ENCODE peak calls at places on chromosomes 1 and 21, in four cellular contexts. One of them, this sample, is unnamed.

GRCh38 chr1:65195495-65196417 is 47.8 kb downstream of the AK4 start:
- DNase-seq in DMS153: no peak
- DNase-seq in Daoy: peak; percentile 64
- DNase-seq in caudate nucleus: no peak
- DNase-seq in this sample: no peak

GRCh38 chr1:227890451-227891222 is 57.1 kb downstream of the WNT9A start:
- DNase-seq in DMS153: no peak
- DNase-seq in Daoy: no peak
- DNase-seq in caudate nucleus: no peak
- DNase-seq in this sample: peak; percentile 17

GRCh38 chr1:215875236-215875635 is 308.1 kb downstream of the KCTD3 start:
- DNase-seq in DMS153: no peak
- DNase-seq in Daoy: no peak
- DNase-seq in caudate nucleus: no peak
- DNase-seq in this sample: no peak

GRCh38 chr1:1290238-1290731 is 10.0 kb downstream of the SCNN1D start:
- DNase-seq in DMS153: peak; percentile 58
- DNase-seq in Daoy: peak; percentile 70
- DNase-seq in caudate nucleus: no peak
- DNase-seq in this sample: peak; percentile 95

GRCh38 chr1:173213665-173214064 is 6.5 kb upstream of the TNFSF4 start:
- DNase-seq in DMS153: no peak
- DNase-seq in Daoy: no peak
- DNase-seq in caudate nucleus: no peak
- DNase-seq in this sample: no peak

GRCh38 chr1:69305621-69306020 is 262.1 kb upstream of the LRRC7 start:
- DNase-seq in DMS153: no peak
- DNase-seq in Daoy: no peak
- DNase-seq in caudate nucleus: no peak
- DNase-seq in this sample: no peak

GRCh38 chr1:183733610-183734219 is 71.2 kb upstream of the RGL1 start:
- DNase-seq in DMS153: no peak
- DNase-seq in Daoy: no peak
- DNase-seq in caudate nucleus: no peak
- DNase-seq in this sample: no peak

GRCh38 chr1:210709694-210710093 is 381.0 kb downstream of the HHAT start:
- DNase-seq in DMS153: no peak
- DNase-seq in Daoy: no peak
- DNase-seq in caudate nucleus: no peak
- DNase-seq in this sample: no peak

GRCh38 chr1:173853074-173853473 is 14.7 kb downstream of the GAS5 start:
- DNase-seq in DMS153: no peak
- DNase-seq in Daoy: peak; percentile 28
- DNase-seq in caudate nucleus: no peak
- DNase-seq in this sample: no peak

GRCh38 chr1:52925571-52926005 is 1.5 kb upstream of the SCP2 start:
- DNase-seq in DMS153: no peak
- DNase-seq in Daoy: no peak
- DNase-seq in caudate nucleus: no peak
- DNase-seq in this sample: no peak

GRCh38 chr1:229572286-229572685 is 13.8 kb upstream of the ABCB10 start:
- DNase-seq in DMS153: peak; percentile 78
- DNase-seq in Daoy: no peak
- DNase-seq in caudate nucleus: no peak
- DNase-seq in this sample: no peak

GRCh38 chr1:99527078-99527477 is 118.8 kb upstream of the PALMD start:
- DNase-seq in DMS153: no peak
- DNase-seq in Daoy: no peak
- DNase-seq in caudate nucleus: no peak
- DNase-seq in this sample: no peak

GRCh38 chr1:227944066-227944930 is 3.4 kb downstream of the WNT9A start:
- DNase-seq in DMS153: no peak
- DNase-seq in Daoy: no peak
- DNase-seq in caudate nucleus: no peak
- DNase-seq in this sample: no peak

GRCh38 chr1:86436041-86436440 is 12.1 kb downstream of the CLCA2 start:
- DNase-seq in DMS153: no peak
- DNase-seq in Daoy: no peak
- DNase-seq in caudate nucleus: no peak
- DNase-seq in this sample: no peak

GRCh38 chr1:39973503-39974135 is 18.7 kb downstream of the MFSD2A start:
- DNase-seq in DMS153: peak; percentile 79
- DNase-seq in Daoy: peak; percentile 75
- DNase-seq in caudate nucleus: peak; percentile 37
- DNase-seq in this sample: no peak

GRCh38 chr1:109040627-109041613 is 982 bp downstream of the WDR47 start:
- DNase-seq in DMS153: no peak
- DNase-seq in Daoy: peak; percentile 62
- DNase-seq in caudate nucleus: peak; percentile 26
- DNase-seq in this sample: peak; percentile 20

GRCh38 chr1:110393691-110394564 is 3.1 kb upstream of the SLC16A4 start:
- DNase-seq in DMS153: no peak
- DNase-seq in Daoy: peak; percentile 35
- DNase-seq in caudate nucleus: no peak
- DNase-seq in this sample: no peak

GRCh38 chr1:30135729-30136128 is 587.7 kb downstream of the MATN1 start:
- DNase-seq in DMS153: no peak
- DNase-seq in Daoy: peak; percentile 16
- DNase-seq in caudate nucleus: no peak
- DNase-seq in this sample: no peak

GRCh38 chr21:42248783-42249597 is 30.1 kb downstream of the ABCG1 start:
- DNase-seq in DMS153: no peak
- DNase-seq in Daoy: no peak
- DNase-seq in caudate nucleus: no peak
- DNase-seq in this sample: no peak

GRCh38 chr1:6507037-6507428 is 15.6 kb upstream of the PLEKHG5 start:
- DNase-seq in DMS153: no peak
- DNase-seq in Daoy: no peak
- DNase-seq in caudate nucleus: no peak
- DNase-seq in this sample: no peak

GRCh38 chr1:172599912-172600311 is 59.0 kb upstream of the FASLG start:
- DNase-seq in DMS153: no peak
- DNase-seq in Daoy: no peak
- DNase-seq in caudate nucleus: no peak
- DNase-seq in this sample: no peak

GRCh38 chr1:42680921-42681683 is 1.1 kb upstream of the YBX1 start:
- DNase-seq in DMS153: no peak
- DNase-seq in Daoy: peak; percentile 10
- DNase-seq in caudate nucleus: peak; percentile 17
- DNase-seq in this sample: no peak

GRCh38 chr1:179809506-179810366 is 66.6 kb downstream of the FAM163A start:
- DNase-seq in DMS153: peak; percentile 62
- DNase-seq in Daoy: peak; percentile 79
- DNase-seq in caudate nucleus: peak; percentile 19
- DNase-seq in this sample: peak; percentile 69

GRCh38 chr1:22738522-22738921 is 27.9 kb downstream of the EPHB2 start:
- DNase-seq in DMS153: no peak
- DNase-seq in Daoy: no peak
- DNase-seq in caudate nucleus: no peak
- DNase-seq in this sample: no peak

GRCh38 chr1:47187926-47188250 is 1.9 kb downstream of the PDZK1IP1 start:
- DNase-seq in DMS153: no peak
- DNase-seq in Daoy: no peak
- DNase-seq in caudate nucleus: no peak
- DNase-seq in this sample: no peak

GRCh38 chr1:201739492-201740085 is 89.4 kb upstream of the IPO9 start:
- DNase-seq in DMS153: peak; percentile 69
- DNase-seq in Daoy: no peak
- DNase-seq in caudate nucleus: no peak
- DNase-seq in this sample: peak; percentile 75

GRCh38 chr21:34345091-34345871 is 18.5 kb upstream of the KCNE2 start:
- DNase-seq in DMS153: no peak
- DNase-seq in Daoy: no peak
- DNase-seq in caudate nucleus: no peak
- DNase-seq in this sample: no peak

GRCh38 chr1:209248649-209249279 is 334.8 kb upstream of the CAMK1G start:
- DNase-seq in DMS153: peak; percentile 79
- DNase-seq in Daoy: peak; percentile 58
- DNase-seq in caudate nucleus: peak; percentile 21
- DNase-seq in this sample: no peak

GRCh38 chr1:28417441-28418277 is 48.1 kb downstream of the PHACTR4 start:
- DNase-seq in DMS153: peak; percentile 19
- DNase-seq in Daoy: peak; percentile 81
- DNase-seq in caudate nucleus: no peak
- DNase-seq in this sample: no peak

GRCh38 chr1:206803221-206803730 is 31.0 kb upstream of the IL10 start:
- DNase-seq in DMS153: no peak
- DNase-seq in Daoy: no peak
- DNase-seq in caudate nucleus: no peak
- DNase-seq in this sample: no peak

GRCh38 chr1:54390655-54391054 is 15.5 kb downstream of the SSBP3 start:
- DNase-seq in DMS153: no peak
- DNase-seq in Daoy: no peak
- DNase-seq in caudate nucleus: no peak
- DNase-seq in this sample: no peak

GRCh38 chr1:113103048-113103447 is 30.1 kb downstream of the LRIG2 start:
- DNase-seq in DMS153: no peak
- DNase-seq in Daoy: no peak
- DNase-seq in caudate nucleus: no peak
- DNase-seq in this sample: no peak

GRCh38 chr1:206442101-206442500 is 28.2 kb upstream of the IKBKE start:
- DNase-seq in DMS153: no peak
- DNase-seq in Daoy: peak; percentile 71
- DNase-seq in caudate nucleus: no peak
- DNase-seq in this sample: no peak

GRCh38 chr1:178093958-178094751 is at the start of gene RASAL2:
- DNase-seq in DMS153: no peak
- DNase-seq in Daoy: peak; percentile 71
- DNase-seq in caudate nucleus: peak; percentile 33
- DNase-seq in this sample: peak; percentile 80

This sample was measured in 8988T.